ENCODE peak calls at places on chromosomes 2 and 18, in four cellular contexts. N, K, V and I are unnamed samples.

GRCh38 chr2:26344581-26345283 is 1.2 kb upstream of the SELENOI start:
- DNase-seq in K (no peak), V (peak), N (peak), I (peak)

GRCh38 chr18:44904768-44905167 is 224.1 kb downstream of the SETBP1 start:
- DNase-seq in V (no peak), K (no peak), N (no peak), I (no peak)

GRCh38 chr2:123532999-123533398 is 492.1 kb upstream of the CNTNAP5 start:
- DNase-seq in V (no peak), N (no peak), K (no peak), I (no peak)

GRCh38 chr2:242013771-242014170 is 144.2 kb downstream of the RTP5 start:
- DNase-seq in N (no peak), V (no peak), K (no peak), I (no peak)

GRCh38 chr2:61091485-61091884 is 25.8 kb downstream of the SANBR start:
- DNase-seq in K (no peak), V (no peak), N (no peak), I (no peak)

GRCh38 chr2:237298323-237299118 is 115.4 kb downstream of the COL6A3 start:
- DNase-seq in V (peak), N (peak), K (no peak), I (no peak)

GRCh38 chr2:163601377-163601776 is 134.4 kb downstream of the FIGN start:
- DNase-seq in V (no peak), K (no peak), N (no peak), I (no peak)

GRCh38 chr2:72893594-72894319 is 6.5 kb downstream of the SPR start:
- DNase-seq in K (peak), V (peak), N (peak), I (peak)

GRCh38 chr2:202147775-202148174 is 74.7 kb downstream of the KIAA2012 start:
- DNase-seq in V (no peak), K (no peak), N (no peak), I (no peak)

GRCh38 chr2:208245746-208246145 is 9.1 kb downstream of the IDH1 start:
- DNase-seq in V (no peak), N (no peak), K (no peak), I (no peak)

GRCh38 chr2:208235860-208236259 is 19.0 kb downstream of the IDH1 start:
- DNase-seq in K (no peak), V (no peak), N (no peak), I (no peak)

GRCh38 chr2:208239770-208240493 is 14.9 kb downstream of the IDH1 start:
- DNase-seq in K (no peak), N (no peak), V (no peak), I (no peak)

GRCh38 chr2:208244422-208244821 is 10.4 kb downstream of the IDH1 start:
- DNase-seq in K (no peak), V (no peak), N (no peak), I (no peak)

GRCh38 chr2:208240641-208241209 is 14.1 kb downstream of the IDH1 start:
- DNase-seq in K (no peak), N (no peak), V (no peak), I (no peak)
- TF ChIP-seq MAX in K (no peak), N (no peak), V (no peak), I (no peak)

GRCh38 chr2:122105885-122106221 is 350.4 kb downstream of the TSN start:
- DNase-seq in V (no peak), K (no peak), N (no peak), I (no peak)

GRCh38 chr2:122101319-122101718 is 345.9 kb downstream of the TSN start:
- DNase-seq in N (no peak), K (no peak), V (no peak), I (no peak)

GRCh38 chr2:122108186-122108585 is 352.7 kb downstream of the TSN start:
- DNase-seq in V (no peak), K (no peak), N (no peak), I (no peak)

GRCh38 chr2:122100371-122101150 is 345.1 kb downstream of the TSN start:
- DNase-seq in N (no peak), K (no peak), V (no peak), I (no peak)

DNA sequence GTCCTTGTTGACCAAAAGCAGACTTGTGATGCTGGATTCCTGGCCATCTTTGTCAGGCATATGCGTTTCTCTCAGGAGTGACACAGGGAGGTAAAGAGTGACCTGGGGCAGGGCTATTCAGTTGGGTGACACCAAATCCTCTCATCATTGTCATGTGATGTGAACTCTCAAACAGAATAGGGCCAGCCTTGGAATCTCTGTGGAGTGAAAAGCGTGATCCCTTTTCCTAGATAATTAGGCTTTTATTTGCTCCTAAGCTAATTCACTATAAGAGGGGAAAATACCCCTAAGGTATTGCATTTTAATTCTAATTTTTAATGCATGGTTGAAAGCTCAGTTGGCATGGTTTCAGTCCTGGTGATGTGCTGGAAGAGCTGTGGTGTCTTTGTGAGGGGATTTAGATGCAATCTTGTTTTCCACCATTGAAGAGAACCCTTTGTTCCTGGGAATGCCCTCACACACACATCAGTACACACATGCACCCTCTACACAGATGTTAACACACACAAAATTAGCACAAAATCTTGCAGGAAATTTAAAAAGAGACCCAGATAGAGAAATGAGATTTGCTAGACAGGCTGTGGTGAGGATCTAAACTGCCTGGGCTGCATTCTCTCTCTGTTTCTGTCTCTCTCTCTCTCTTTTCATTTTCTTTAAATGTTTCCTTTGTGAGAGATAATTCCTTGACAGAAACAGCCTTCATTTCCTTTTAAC is 349.9 kb downstream of the TSN start:
- DNase-seq in K (no peak), N (no peak), V (no peak), I (no peak)
- TF ChIP-seq HMGXB4 in K (no peak), N (no peak), V (no peak), I (no peak)

GRCh38 chr18:48206887-48207286 is 202.3 kb downstream of the ZBTB7C start:
- DNase-seq in K (no peak), V (no peak), N (no peak), I (no peak)
- TF ChIP-seq MAX in K (no peak), V (no peak), N (no peak), I (no peak)

GRCh38 chr2:218982312-218983262 is 2.4 kb downstream of the FEV start:
- DNase-seq in V (no peak), K (no peak), N (no peak), I (peak)
- TF ChIP-seq HMGXB4 in V (no peak), K (no peak), N (no peak), I (no peak)

GRCh38 chr2:222941510-222942032 is 80.7 kb downstream of the ACSL3 start:
- DNase-seq in V (no peak), N (no peak), K (no peak), I (no peak)

GRCh38 chr2:222939979-222940378 is 79.1 kb downstream of the ACSL3 start:
- DNase-seq in N (no peak), K (no peak), V (no peak), I (no peak)

GRCh38 chr2:222936705-222937104 is 75.9 kb downstream of the ACSL3 start:
- DNase-seq in V (no peak), N (no peak), K (no peak), I (no peak)

GRCh38 chr2:222938327-222938726 is 77.5 kb downstream of the ACSL3 start:
- DNase-seq in V (peak), K (no peak), N (no peak), I (no peak)

GRCh38 chr2:222939208-222939846 is 78.5 kb downstream of the ACSL3 start:
- DNase-seq in N (peak), V (peak), K (peak), I (peak)
- TF ChIP-seq MAX in N (no peak), V (no peak), K (no peak), I (no peak)

GRCh38 chr2:24421668-24422067 is 61.3 kb upstream of the ITSN2 start:
- DNase-seq in N (peak), V (peak), K (peak), I (peak)
- TF ChIP-seq HMGXB4 in N (no peak), V (no peak), K (no peak), I (no peak)